ENCODE peak calls at places on chromosomes 7 and 10, in seven cellular contexts. One of them, this sample, is unnamed.

GRCh38 chr10:58414270-58415041 is 29.2 kb downstream of the TFAM start:
- DNase-seq in T-cell: no peak
- DNase-seq in activated CD4-positive, CD25-positive, alpha-beta regulatory T cell treated with anti-CD3 and anti-CD28 coated beads, Interleukin-2, amount 50 U/mL, for 72 hours: no peak
- DNase-seq in iris pigment epithelial cell: peak
- DNase-seq in fibroblast of the aortic adventitia: peak
- DNase-seq in T-helper 2 cell: no peak
- DNase-seq in posterior cingulate gyrus: no peak
- DNase-seq in this sample: no peak

GRCh38 chr7:47400741-47401206 is 181.1 kb downstream of the TNS3 start:
- DNase-seq in T-cell: no peak
- DNase-seq in activated CD4-positive, CD25-positive, alpha-beta regulatory T cell treated with anti-CD3 and anti-CD28 coated beads, Interleukin-2, amount 50 U/mL, for 72 hours: no peak
- DNase-seq in iris pigment epithelial cell: no peak
- DNase-seq in fibroblast of the aortic adventitia: no peak
- DNase-seq in T-helper 2 cell: no peak
- DNase-seq in posterior cingulate gyrus: no peak
- DNase-seq in this sample: no peak

GRCh38 chr7:107446531-107446930 is 23.3 kb upstream of the GPR22 start:
- DNase-seq in T-cell: no peak
- DNase-seq in activated CD4-positive, CD25-positive, alpha-beta regulatory T cell treated with anti-CD3 and anti-CD28 coated beads, Interleukin-2, amount 50 U/mL, for 72 hours: no peak
- DNase-seq in iris pigment epithelial cell: peak
- DNase-seq in fibroblast of the aortic adventitia: peak
- DNase-seq in T-helper 2 cell: no peak
- DNase-seq in posterior cingulate gyrus: no peak
- DNase-seq in this sample: no peak

GRCh38 chr7:155644178-155644970 is at the start of gene RBM33:
- DNase-seq in T-cell: peak
- DNase-seq in activated CD4-positive, CD25-positive, alpha-beta regulatory T cell treated with anti-CD3 and anti-CD28 coated beads, Interleukin-2, amount 50 U/mL, for 72 hours: peak
- DNase-seq in iris pigment epithelial cell: peak
- DNase-seq in fibroblast of the aortic adventitia: peak
- DNase-seq in T-helper 2 cell: peak
- DNase-seq in posterior cingulate gyrus: peak
- DNase-seq in this sample: peak

GRCh38 chr7:18064242-18064838 is 36.7 kb upstream of the PRPS1L1 start:
- DNase-seq in T-cell: no peak
- DNase-seq in activated CD4-positive, CD25-positive, alpha-beta regulatory T cell treated with anti-CD3 and anti-CD28 coated beads, Interleukin-2, amount 50 U/mL, for 72 hours: no peak
- DNase-seq in iris pigment epithelial cell: no peak
- DNase-seq in fibroblast of the aortic adventitia: peak
- DNase-seq in T-helper 2 cell: no peak
- DNase-seq in posterior cingulate gyrus: no peak
- DNase-seq in this sample: no peak

GRCh38 chr10:72483452-72483851 is 128.7 kb upstream of the DNAJB12 start:
- DNase-seq in T-cell: no peak
- DNase-seq in activated CD4-positive, CD25-positive, alpha-beta regulatory T cell treated with anti-CD3 and anti-CD28 coated beads, Interleukin-2, amount 50 U/mL, for 72 hours: no peak
- DNase-seq in iris pigment epithelial cell: peak
- DNase-seq in fibroblast of the aortic adventitia: no peak
- DNase-seq in T-helper 2 cell: no peak
- DNase-seq in posterior cingulate gyrus: no peak
- DNase-seq in this sample: no peak

GRCh38 chr7:20140278-20141058 is 76.7 kb downstream of the MACC1 start:
- DNase-seq in T-cell: no peak
- DNase-seq in activated CD4-positive, CD25-positive, alpha-beta regulatory T cell treated with anti-CD3 and anti-CD28 coated beads, Interleukin-2, amount 50 U/mL, for 72 hours: no peak
- DNase-seq in iris pigment epithelial cell: no peak
- DNase-seq in fibroblast of the aortic adventitia: no peak
- DNase-seq in T-helper 2 cell: no peak
- DNase-seq in posterior cingulate gyrus: peak
- DNase-seq in this sample: no peak

GRCh38 chr10:78021201-78021600 is 8.1 kb downstream of the POLR3A start:
- DNase-seq in T-cell: no peak
- DNase-seq in activated CD4-positive, CD25-positive, alpha-beta regulatory T cell treated with anti-CD3 and anti-CD28 coated beads, Interleukin-2, amount 50 U/mL, for 72 hours: no peak
- DNase-seq in iris pigment epithelial cell: no peak
- DNase-seq in fibroblast of the aortic adventitia: no peak
- DNase-seq in T-helper 2 cell: no peak
- DNase-seq in posterior cingulate gyrus: no peak
- DNase-seq in this sample: no peak